ENCODE peak calls at places on chromosomes 13 and 19, in five cellular contexts. O is A549, E is endothelial cell of umbilical vein, F is HepG2, X is GM12878. V is an unnamed sample.

GRCh38 chr19:17841810-17842662 is 5.7 kb downstream of the JAK3 start:
- DNase-seq in O (peak), E (peak), F (no peak), X (no peak), V (peak)

GRCh38 chr13:20411638-20412342 is 113.9 kb downstream of the CRYL1 start:
- DNase-seq in O (no peak), E (no peak), F (no peak), X (peak), V (peak)

GRCh38 chr19:6654347-6655310 is 15.3 kb downstream of the TNFSF14 start:
- DNase-seq in O (no peak), E (no peak), F (no peak), X (no peak), V (peak)

GRCh38 chr19:56120371-56121179 is 520 bp downstream of the ZNF787 start:
- DNase-seq in O (peak), E (peak), F (peak), X (no peak), V (peak)

GRCh38 chr13:111216166-111216960 is 101.3 kb downstream of the ARHGEF7 start:
- DNase-seq in O (peak), E (no peak), F (peak), X (no peak), V (peak)

GRCh38 chr19:39679056-39679790 is 23.5 kb downstream of the LGALS16 start:
- DNase-seq in O (no peak), E (no peak), F (no peak), X (peak), V (no peak)

GRCh38 chr19:15304140-15304705 is 28.1 kb downstream of the BRD4 start:
- DNase-seq in O (peak), E (no peak), F (peak), X (no peak), V (peak)

GRCh38 chr13:80972857-80973478 is 632.0 kb upstream of the SPRY2 start:
- DNase-seq in O (no peak), E (peak), F (no peak), X (no peak), V (no peak)

GRCh38 chr19:46812898-46813569 is 24.6 kb upstream of the SLC1A5 start:
- DNase-seq in O (no peak), E (no peak), F (peak), X (no peak), V (no peak)

GRCh38 chr13:55069746-55070145 is 2041.1 kb downstream of the OLFM4 start:
- DNase-seq in O (no peak), E (no peak), F (no peak), X (no peak), V (no peak)

GRCh38 chr19:19315444-19315843 is 4.9 kb downstream of the SUGP1 start:
- DNase-seq in O (no peak), E (no peak), F (no peak), X (no peak), V (no peak)

GRCh38 chr19:16327911-16328823 is 3.5 kb downstream of the KLF2 start:
- DNase-seq in O (peak), E (peak), F (no peak), X (no peak), V (peak)

GRCh38 chr19:39916236-39916635 is 18.2 kb downstream of the FCGBP start:
- DNase-seq in O (no peak), E (no peak), F (no peak), X (no peak), V (no peak)

GRCh38 chr13:98478134-98479129 is 98.5 kb downstream of the STK24 start:
- DNase-seq in O (no peak), E (peak), F (no peak), X (peak), V (peak)

GRCh38 chr19:16018106-16018755 is 58.1 kb upstream of the TPM4 start:
- DNase-seq in O (no peak), E (no peak), F (no peak), X (no peak), V (no peak)

GRCh38 chr19:47274891-47275865 is 493 bp downstream of the INAFM1 start:
- DNase-seq in O (no peak), E (peak), F (no peak), X (no peak), V (no peak)

GRCh38 chr19:15684828-15685227 is 11.9 kb downstream of the CYP4F12 start:
- DNase-seq in O (no peak), E (no peak), F (no peak), X (no peak), V (peak)

GRCh38 chr19:50844296-50844935 is 10.3 kb upstream of the KLK3 start:
- DNase-seq in O (no peak), E (no peak), F (no peak), X (no peak), V (no peak)
- TF ChIP-seq MAX in O (no peak), E (no peak), F (no peak), X (no peak), V (no peak)

GRCh38 chr13:94020833-94021232 is 458.6 kb downstream of the DCT start:
- DNase-seq in O (no peak), E (no peak), F (no peak), X (no peak), V (no peak)
- TF ChIP-seq MYC in O (no peak), E (no peak), F (no peak), X (no peak), V (no peak)

DNA sequence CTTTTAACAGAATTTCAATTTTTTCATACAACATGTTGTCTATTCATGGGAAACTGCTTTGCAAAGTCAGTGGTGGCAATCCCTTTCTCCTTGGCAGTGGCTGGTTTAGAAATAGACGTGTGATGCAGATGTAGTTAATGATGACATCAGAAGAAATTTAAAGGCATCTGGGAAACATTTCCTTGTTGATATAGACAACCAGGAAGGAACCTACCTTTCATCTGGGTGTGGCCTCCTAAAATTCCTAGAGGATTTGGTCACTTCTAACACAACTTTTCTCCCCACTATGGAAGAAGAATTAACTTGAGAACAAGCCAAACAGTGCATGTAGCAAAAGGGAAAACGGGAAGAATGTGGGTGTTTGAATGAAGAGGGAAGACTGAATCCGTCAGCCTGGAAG is 102.8 kb downstream of the EFNB2 start:
- DNase-seq in O (peak), E (no peak), F (no peak), X (no peak), V (no peak)
- TF ChIP-seq MAX in O (no peak), E (no peak), F (no peak), X (no peak), V (no peak)

GRCh38 chr13:28719656-28720055 is 886 bp upstream of the SLC46A3 start:
- DNase-seq in O (no peak), E (no peak), F (no peak), X (no peak), V (no peak)
- TF ChIP-seq MYC in O (no peak), E (no peak), F (no peak), X (no peak), V (no peak)

GRCh38 chr19:29941828-29942403 is at the start of gene URI1:
- DNase-seq in O (peak), E (peak), F (peak), X (no peak), V (peak)
- TF ChIP-seq MAX in O (peak), E (peak), F (peak), X (peak), V (peak)

GRCh38 chr13:76512676-76513277 is 373.4 kb downstream of the KCTD12 start:
- DNase-seq in O (peak), E (peak), F (no peak), X (no peak), V (peak)
- TF ChIP-seq MYC in O (no peak), E (no peak), F (no peak), X (no peak), V (no peak)

V was measured in NB4.